ENCODE peak calls at places on chromosomes 12 and 14, in seven cellular contexts. I is H9, W is IMR-90, D is mesendoderm, F is mesenchymal stem cell, V is H1, M is trophoblast cell. R is an unnamed sample.

GRCh38 chr14:90608281-90608680 is 207.9 kb downstream of the TTC7B start:
- DNase-seq in I (no peak), W (no peak), D (no peak), F (no peak), V (no peak), M (no peak), R (no peak)

GRCh38 chr12:89029961-89030360 is 322.3 kb downstream of the DUSP6 start:
- DNase-seq in I (no peak), W (peak), D (no peak), F (no peak), V (no peak), M (no peak), R (no peak)

GRCh38 chr14:53538316-53538851 is 385.3 kb upstream of the DDHD1 start:
- DNase-seq in I (no peak), W (peak), D (no peak), F (peak), V (no peak), M (no peak), R (no peak)

GRCh38 chr14:74504412-74504811 is 10.8 kb downstream of the ISCA2 start:
- DNase-seq in I (no peak), W (no peak), D (no peak), F (no peak), V (no peak), M (no peak), R (no peak)

GRCh38 chr12:44875417-44875953 is 630 bp downstream of the NELL2 start:
- DNase-seq in I (peak), W (no peak), D (peak), F (no peak), V (no peak), M (no peak), R (peak)

GRCh38 chr12:30985814-30986452 is 59.4 kb downstream of the TSPAN11 start:
- DNase-seq in I (peak), W (peak), D (peak), F (peak), V (peak), M (peak), R (peak)

GRCh38 chr14:85288041-85288440 is 241.9 kb upstream of the FLRT2 start:
- DNase-seq in I (no peak), W (no peak), D (no peak), F (no peak), V (no peak), M (no peak), R (no peak)

GRCh38 chr12:69509308-69509736 is 39.1 kb downstream of the FRS2 start:
- DNase-seq in I (no peak), W (peak), D (peak), F (peak), V (no peak), M (no peak), R (no peak)

GRCh38 chr14:51657762-51658161 is 6.1 kb downstream of the FRMD6 start:
- DNase-seq in I (no peak), W (peak), D (no peak), F (peak), V (no peak), M (no peak), R (no peak)

GRCh38 chr12:104490221-104490620 is 33.5 kb downstream of the CHST11 start:
- DNase-seq in I (no peak), W (no peak), D (no peak), F (no peak), V (no peak), M (no peak), R (no peak)

GRCh38 chr14:92981726-92982125 is 58.8 kb downstream of the CHGA start:
- DNase-seq in I (no peak), W (no peak), D (no peak), F (no peak), V (no peak), M (no peak), R (no peak)

GRCh38 chr14:92982941-92983340 is 60.0 kb downstream of the CHGA start:
- DNase-seq in I (no peak), W (peak), D (no peak), F (no peak), V (no peak), M (no peak), R (no peak)

GRCh38 chr14:92978229-92979021 is 55.5 kb downstream of the CHGA start:
- DNase-seq in I (no peak), W (no peak), D (no peak), F (no peak), V (no peak), M (no peak), R (no peak)

GRCh38 chr14:92984082-92984788 is 61.3 kb downstream of the CHGA start:
- DNase-seq in I (no peak), W (no peak), D (no peak), F (no peak), V (no peak), M (no peak), R (no peak)

GRCh38 chr14:92980866-92981265 is 57.9 kb downstream of the CHGA start:
- DNase-seq in I (no peak), W (no peak), D (no peak), F (no peak), V (no peak), M (no peak), R (no peak)
- H3K23ac ChIP-seq in I (no peak), W (no peak), D (no peak), F (no peak), V (no peak), M (no peak), R (no peak)

DNA sequence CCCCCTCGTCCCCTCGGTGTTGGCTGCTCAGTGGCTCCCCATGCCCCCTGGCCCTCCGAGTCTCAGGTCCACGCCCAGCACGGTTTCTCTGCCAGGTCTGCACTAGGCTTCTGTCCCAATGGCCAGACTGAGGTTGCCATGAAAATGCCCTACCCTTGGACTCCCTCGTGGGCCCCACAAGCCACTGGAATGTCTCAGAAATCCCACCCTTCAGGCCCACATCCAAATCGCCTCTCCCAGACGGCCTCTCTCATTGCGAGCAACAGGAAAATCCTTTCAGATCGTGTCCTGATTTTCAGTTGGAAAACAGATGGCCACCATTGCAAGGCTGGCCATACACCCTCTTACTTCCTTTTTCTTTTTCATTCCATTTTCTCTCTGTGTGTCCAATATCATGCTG is 77.4 kb downstream of the IRF2BPL start:
- DNase-seq in I (no peak), W (no peak), D (no peak), F (no peak), V (no peak), M (no peak), R (no peak)
- H3K18ac ChIP-seq in I (no peak), W (peak), D (no peak), F (peak), V (no peak), M (no peak), R (no peak)

DNA sequence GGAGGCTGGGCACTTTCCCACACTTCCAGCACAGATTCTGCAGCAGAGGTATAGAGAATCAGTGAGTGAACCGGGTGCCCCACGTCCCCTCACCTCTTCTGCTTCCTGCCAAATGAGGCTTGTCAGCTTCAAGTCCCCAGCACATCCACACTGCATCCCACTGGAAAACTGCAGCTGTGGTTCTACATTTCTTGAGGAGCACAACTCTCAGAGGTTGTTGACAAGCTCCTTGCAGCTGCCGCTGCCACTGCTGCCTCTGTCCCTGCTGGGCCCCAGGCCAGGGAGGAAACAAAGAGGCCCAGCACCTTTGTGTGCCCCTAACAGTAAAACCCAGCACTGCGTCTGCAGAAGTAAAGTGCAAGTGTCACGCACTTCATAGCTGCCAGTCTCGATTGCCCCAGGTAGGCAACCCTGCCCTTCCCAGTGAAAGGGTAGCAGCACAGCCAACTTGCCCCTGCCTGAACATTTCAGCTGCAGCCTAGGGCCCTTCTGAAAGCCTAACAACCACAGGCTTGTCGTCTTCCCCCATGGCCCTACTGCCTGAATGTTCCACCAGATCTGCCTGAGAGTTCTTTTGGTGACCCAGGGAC is 1162.1 kb upstream of the USP15 start:
- DNase-seq in I (no peak), W (no peak), D (no peak), F (no peak), V (no peak), M (no peak), R (no peak)
- H3K23ac ChIP-seq in I (no peak), W (no peak), D (no peak), F (no peak), V (no peak), M (no peak), R (no peak)

GRCh38 chr12:24014853-24015590 is 65.6 kb upstream of the SOX5 start:
- DNase-seq in I (no peak), W (no peak), D (peak), F (no peak), V (no peak), M (no peak), R (peak)
- H3K18ac ChIP-seq in I (no peak), W (no peak), D (no peak), F (no peak), V (no peak), M (no peak), R (no peak)

GRCh38 chr12:3746758-3747157 is 6.2 kb downstream of the CRACR2A start:
- DNase-seq in I (peak), W (no peak), D (no peak), F (no peak), V (no peak), M (no peak), R (no peak)
- H3K23ac ChIP-seq in I (no peak), W (no peak), D (no peak), F (no peak), V (no peak), M (peak), R (no peak)

GRCh38 chr12:81143057-81143456 is 65.2 kb downstream of the ACSS3 start:
- DNase-seq in I (no peak), W (no peak), D (no peak), F (no peak), V (no peak), M (no peak), R (no peak)
- H3K18ac ChIP-seq in I (no peak), W (no peak), D (no peak), F (no peak), V (no peak), M (no peak), R (no peak)

GRCh38 chr14:56894591-56894991 is 84.3 kb upstream of the OTX2 start:
- DNase-seq in I (peak), W (no peak), D (peak), F (no peak), V (no peak), M (no peak), R (no peak)
- H3K23ac ChIP-seq in I (no peak), W (no peak), D (no peak), F (no peak), V (no peak), M (no peak), R (no peak)

GRCh38 chr12:86249276-86249675 is 6.9 kb downstream of the MGAT4C start:
- DNase-seq in I (no peak), W (no peak), D (no peak), F (no peak), V (no peak), M (no peak), R (no peak)

GRCh38 chr12:86257173-86257572 is 982 bp upstream of the MGAT4C start:
- DNase-seq in I (no peak), W (no peak), D (no peak), F (no peak), V (no peak), M (no peak), R (no peak)

GRCh38 chr12:86249856-86250255 is 6.3 kb downstream of the MGAT4C start:
- DNase-seq in I (no peak), W (peak), D (peak), F (peak), V (no peak), M (no peak), R (no peak)

GRCh38 chr12:86256169-86256568 is at the start of gene MGAT4C:
- DNase-seq in I (no peak), W (no peak), D (no peak), F (peak), V (no peak), M (no peak), R (no peak)

DNA sequence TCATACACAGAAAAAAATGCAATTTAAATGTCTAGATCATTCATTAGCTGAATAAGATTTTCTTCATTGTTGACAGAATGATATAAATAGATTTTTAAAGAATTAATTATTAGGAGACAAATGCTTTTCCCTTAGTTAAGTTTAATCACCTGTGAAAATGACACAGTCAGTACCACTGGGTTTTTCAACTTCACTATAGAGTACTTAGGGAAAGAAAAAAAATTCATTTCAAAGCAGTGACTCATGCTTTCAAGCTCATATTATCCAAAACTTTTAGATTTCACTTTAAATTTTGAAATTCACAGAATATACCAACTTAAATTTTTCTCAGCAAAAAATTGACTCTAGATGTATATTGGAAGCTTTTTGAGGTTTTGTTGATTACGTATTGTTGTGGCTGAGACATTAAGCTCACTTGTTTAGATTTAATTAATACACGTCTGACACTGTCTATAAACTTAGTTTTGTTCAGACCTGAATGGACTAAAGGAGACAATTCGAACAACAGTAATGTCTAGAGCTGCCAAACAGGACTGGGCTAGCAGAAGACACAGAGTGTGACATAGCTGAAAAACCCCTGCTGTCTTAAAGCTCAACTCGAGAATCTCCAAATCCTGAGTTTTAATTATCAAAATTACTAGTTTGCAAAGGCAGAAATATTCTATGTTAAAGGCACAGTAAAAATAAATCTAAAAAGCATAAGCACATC is 1.6 kb downstream of the MGAT4C start:
- DNase-seq in I (no peak), W (peak), D (no peak), F (no peak), V (no peak), M (no peak), R (no peak)
- H3K18ac ChIP-seq in I (no peak), W (no peak), D (no peak), F (no peak), V (no peak), M (no peak), R (no peak)